ENCODE peak calls at places on chromosomes 2 and 18, in nine cellular contexts. K, R, D, H, X, B, Q, Z and L are unnamed samples.

GRCh38 chr2:85312404-85312803 is 15.4 kb downstream of the TGOLN2 start:
- DNase-seq in K (no peak), R (peak; percentile 66), D (peak; percentile 94), H (no peak), X (no peak), B (no peak), Q (no peak), Z (no peak), L (no peak)

GRCh38 chr2:235059161-235059560 is 107.3 kb downstream of the SH3BP4 start:
- DNase-seq in K (no peak), R (no peak), D (no peak), H (no peak), X (no peak), B (no peak), Q (no peak), Z (no peak), L (no peak)

GRCh38 chr2:45121236-45121927 is 112.1 kb upstream of the SIX2 start:
- DNase-seq in K (no peak), R (no peak), D (no peak), H (no peak), X (no peak), B (no peak), Q (no peak), Z (no peak), L (no peak)

GRCh38 chr2:48727560-48727959 is 28.0 kb downstream of the LHCGR start:
- DNase-seq in K (no peak), R (no peak), D (no peak), H (no peak), X (no peak), B (no peak), Q (no peak), Z (no peak), L (no peak)

GRCh38 chr2:168169097-168169745 is 78.2 kb downstream of the STK39 start:
- DNase-seq in K (no peak), R (peak; percentile 69), D (no peak), H (peak; percentile 60), X (no peak), B (no peak), Q (no peak), Z (no peak), L (no peak)

GRCh38 chr2:65045651-65046050 is 10.6 kb upstream of the CEP68 start:
- DNase-seq in K (no peak), R (no peak), D (no peak), H (no peak), X (peak; percentile 70), B (no peak), Q (no peak), Z (no peak), L (no peak)

GRCh38 chr2:3637692-3638455 is 20.1 kb upstream of the ALLC start:
- DNase-seq in K (no peak), R (no peak), D (no peak), H (no peak), X (no peak), B (no peak), Q (peak; percentile 38), Z (no peak), L (no peak)

GRCh38 chr2:225037374-225038075 is 4.7 kb downstream of the DOCK10 start:
- DNase-seq in K (no peak), R (no peak), D (no peak), H (no peak), X (no peak), B (no peak), Q (no peak), Z (no peak), L (no peak)

GRCh38 chr2:118202707-118203303 is 114.5 kb downstream of the INSIG2 start:
- DNase-seq in K (no peak), R (no peak), D (peak; percentile 80), H (peak; percentile 35), X (peak; percentile 76), B (peak; percentile 34), Q (peak; percentile 51), Z (no peak), L (no peak)

GRCh38 chr18:10042492-10042891 is 128.7 kb downstream of the VAPA start:
- DNase-seq in K (no peak), R (no peak), D (no peak), H (no peak), X (no peak), B (no peak), Q (no peak), Z (no peak), L (no peak)

GRCh38 chr18:56402872-56403516 is 235.4 kb downstream of the TXNL1 start:
- DNase-seq in K (no peak), R (peak; percentile 59), D (peak; percentile 91), H (no peak), X (no peak), B (no peak), Q (no peak), Z (no peak), L (peak; percentile 34)

GRCh38 chr2:206764673-206765241 is 371 bp downstream of the MDH1B start:
- DNase-seq in K (no peak), R (no peak), D (no peak), H (no peak), X (no peak), B (no peak), Q (no peak), Z (no peak), L (no peak)

GRCh38 chr2:10733584-10733958 is 12.1 kb downstream of the ATP6V1C2 start:
- DNase-seq in K (no peak), R (no peak), D (no peak), H (no peak), X (no peak), B (no peak), Q (no peak), Z (no peak), L (no peak)

GRCh38 chr2:20236496-20236895 is 11.6 kb upstream of the SDC1 start:
- DNase-seq in K (no peak), R (no peak), D (no peak), H (no peak), X (no peak), B (no peak), Q (no peak), Z (no peak), L (peak; percentile 83)

GRCh38 chr18:55243852-55244251 is 284.6 kb upstream of the CCDC68 start:
- DNase-seq in K (no peak), R (peak; percentile 23), D (peak; percentile 73), H (no peak), X (no peak), B (no peak), Q (no peak), Z (no peak), L (no peak)

GRCh38 chr2:45291283-45291682 is 282.0 kb upstream of the SIX2 start:
- DNase-seq in K (no peak), R (no peak), D (peak; percentile 37), H (no peak), X (no peak), B (no peak), Q (no peak), Z (no peak), L (no peak)

GRCh38 chr2:18749912-18750526 is 160.7 kb upstream of the NT5C1B start:
- DNase-seq in K (no peak), R (no peak), D (peak; percentile 73), H (peak; percentile 55), X (peak; percentile 56), B (peak; percentile 6), Q (peak; percentile 51), Z (no peak), L (no peak)

GRCh38 chr2:63849381-63850203 is 7.9 kb downstream of the UGP2 start:
- DNase-seq in K (no peak), R (no peak), D (peak; percentile 39), H (no peak), X (peak; percentile 64), B (no peak), Q (no peak), Z (no peak), L (no peak)

GRCh38 chr2:12718662-12719399 is 2.1 kb downstream of the TRIB2 start:
- DNase-seq in K (no peak), R (no peak), D (peak; percentile 55), H (no peak), X (peak; percentile 88), B (peak; percentile 27), Q (no peak), Z (no peak), L (no peak)

DNA sequence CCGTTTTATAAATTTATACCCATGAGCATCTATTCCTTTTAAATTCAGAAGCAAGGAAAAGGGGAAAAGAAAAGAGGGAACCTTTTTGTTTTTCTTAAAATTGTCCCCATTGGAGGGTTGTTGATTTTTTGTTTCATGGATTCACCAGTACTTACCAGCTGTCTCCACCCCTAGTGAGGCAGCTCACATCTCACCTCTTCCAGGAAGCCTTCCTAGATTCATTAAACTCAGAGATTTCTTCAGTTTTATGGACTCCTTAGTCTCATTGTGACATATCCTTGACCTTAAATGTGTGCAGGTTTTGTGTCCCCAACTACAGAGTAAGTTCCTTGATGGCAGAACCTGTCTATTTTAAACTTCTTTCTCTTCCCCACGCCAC is 35.9 kb downstream of the EFR3B start:
- DNase-seq in K (no peak), R (no peak), D (no peak), H (no peak), X (no peak), B (no peak), Q (no peak), Z (no peak), L (no peak)
- H3K27ac ChIP-seq in K (peak overlapping the region; percentile 53), R (peak overlapping the region; percentile 83), D (no peak overlapping the region), H (no peak overlapping the region), X (no peak overlapping the region), B (no peak overlapping the region), Q (no peak overlapping the region), Z (peak overlapping the region; percentile 72), L (no peak overlapping the region)

DNA sequence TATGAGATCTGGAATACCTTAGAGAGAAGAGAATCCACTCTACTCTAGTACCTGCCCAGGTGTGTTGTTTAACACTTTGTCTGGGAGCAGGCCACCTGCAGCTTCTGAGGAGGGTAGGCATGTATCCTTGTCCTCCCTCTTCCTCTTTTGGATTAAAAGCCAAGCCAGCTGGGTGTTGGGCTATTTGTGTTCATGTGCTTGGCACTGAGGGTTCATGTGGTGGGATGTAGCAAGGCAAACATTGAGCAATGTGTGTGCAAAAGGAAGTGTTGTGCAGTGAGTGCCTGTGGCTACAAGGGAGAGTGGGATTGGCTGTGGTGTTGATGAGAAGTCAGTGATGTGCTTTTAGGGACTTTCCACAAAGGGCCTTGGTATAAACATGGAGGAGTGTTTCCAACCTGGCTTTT is 23.0 kb downstream of the TTLL4 start:
- DNase-seq in K (no peak), R (no peak), D (peak; percentile 67), H (no peak), X (no peak), B (no peak), Q (peak; percentile 72), Z (no peak), L (peak; percentile 76)
- H3K27ac ChIP-seq in K (peak overlapping the region; percentile 65), R (peak overlapping the region; percentile 95), D (peak overlapping the region; percentile 80), H (no peak overlapping the region), X (no peak overlapping the region), B (no peak overlapping the region), Q (peak overlapping the region; percentile 73), Z (peak overlapping the region; percentile 44), L (peak overlapping the region; percentile 88)

GRCh38 chr2:161981016-161981415 is 93.0 kb downstream of the DPP4 start:
- DNase-seq in K (no peak), R (no peak), D (no peak), H (no peak), X (no peak), B (no peak), Q (no peak), Z (no peak), L (no peak)
- H3K27ac ChIP-seq in K (no peak overlapping the region), R (no peak overlapping the region), D (no peak overlapping the region), H (no peak overlapping the region), X (no peak overlapping the region), B (no peak overlapping the region), Q (no peak overlapping the region), Z (no peak overlapping the region), L (no peak overlapping the region)

DNA sequence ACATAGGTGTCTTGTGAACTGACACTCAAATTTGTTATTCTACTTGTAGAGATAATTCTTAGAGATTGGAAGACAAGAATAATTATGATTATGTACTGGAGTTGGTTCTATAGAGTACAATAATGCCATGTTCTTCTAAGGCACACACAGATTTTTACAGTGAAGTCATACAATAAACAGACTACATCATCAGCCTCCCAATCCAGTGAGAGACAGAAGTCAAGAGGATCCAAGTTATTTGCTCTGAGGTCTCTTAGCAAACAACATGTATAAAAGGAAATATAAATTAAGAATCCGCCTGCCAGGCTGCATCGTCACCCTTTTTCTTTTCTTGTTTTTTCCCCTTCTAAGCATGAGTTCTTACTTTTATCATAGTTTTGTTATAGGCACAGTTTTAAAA is 613.5 kb upstream of the SETBP1 start:
- DNase-seq in K (no peak), R (no peak), D (no peak), H (no peak), X (no peak), B (no peak), Q (no peak), Z (no peak), L (no peak)
- H3K27ac ChIP-seq in K (no peak overlapping the region), R (no peak overlapping the region), D (no peak overlapping the region), H (no peak overlapping the region), X (no peak overlapping the region), B (no peak overlapping the region), Q (no peak overlapping the region), Z (no peak overlapping the region), L (no peak overlapping the region)